ENCODE peak calls at places on chromosomes 3 and 15, in nine cellular contexts. M, W, P, Y, A, V, G, K and D are unnamed samples.

GRCh38 chr3:89340431-89340830 is 233.0 kb downstream of the EPHA3 start:
- DNase-seq in G (no peak), K (no peak), W (no peak), M (no peak), V (no peak), P (no peak), A (no peak), Y (no peak), D (no peak)

GRCh38 chr15:79475312-79475711 is 43.2 kb downstream of the MINAR1 start:
- DNase-seq in A (no peak), W (no peak), K (no peak), Y (no peak), P (no peak), M (no peak), G (no peak), V (no peak), D (peak; percentile 6)

GRCh38 chr3:189849262-189849661 is 218.1 kb downstream of the TP63 start:
- DNase-seq in P (no peak), Y (no peak), K (no peak), W (no peak), A (no peak), V (no peak), M (no peak), G (peak; percentile 18), D (no peak)

GRCh38 chr3:37991109-37991508 is 523 bp downstream of the VILL start:
- DNase-seq in W (no peak), G (no peak), A (no peak), P (no peak), M (no peak), Y (no peak), K (no peak), V (no peak), D (no peak)

GRCh38 chr15:48577495-48577894 is 68.0 kb downstream of the FBN1 start:
- DNase-seq in G (peak; percentile 59), Y (no peak), V (no peak), M (no peak), K (no peak), W (no peak), A (no peak), P (no peak), D (peak; percentile 36)

GRCh38 chr3:13528217-13528801 is 20.6 kb upstream of the FBLN2 start:
- DNase-seq in P (no peak), Y (no peak), M (no peak), K (peak; percentile 54), G (no peak), W (no peak), A (peak; percentile 96), V (no peak), D (no peak)

GRCh38 chr3:137012097-137012501 is 54.3 kb downstream of the IL20RB start:
- DNase-seq in K (no peak), P (no peak), Y (no peak), A (peak; percentile 37), M (no peak), G (peak; percentile 44), V (no peak), W (no peak), D (no peak)

GRCh38 chr3:38137615-38138346 is 680 bp upstream of the MYD88 start:
- DNase-seq in G (no peak), W (peak; percentile 25), M (peak; percentile 53), P (no peak), A (peak; percentile 72), K (peak; percentile 68), Y (peak; percentile 32), V (peak; percentile 41), D (no peak)

GRCh38 chr3:156973954-156974353 is 147.8 kb downstream of the LEKR1 start:
- DNase-seq in K (no peak), M (no peak), V (no peak), A (no peak), Y (no peak), P (no peak), G (no peak), W (no peak), D (peak; percentile 18)

GRCh38 chr3:49213541-49213943 is 42.1 kb downstream of the KLHDC8B start:
- DNase-seq in A (peak; percentile 19), G (no peak), V (no peak), K (no peak), Y (no peak), M (no peak), P (no peak), W (no peak), D (no peak)

GRCh38 chr15:72968531-72968922 is 83.7 kb upstream of the NEO1 start:
- DNase-seq in A (peak; percentile 28), W (no peak), Y (peak; percentile 25), K (peak; percentile 46), G (peak; percentile 48), P (no peak), M (no peak), V (no peak), D (no peak)

GRCh38 chr3:145721815-145722214 is 439.2 kb downstream of the PLOD2 start:
- DNase-seq in W (no peak), P (no peak), Y (no peak), G (no peak), M (no peak), K (no peak), V (no peak), A (peak; percentile 6), D (no peak)

DNA sequence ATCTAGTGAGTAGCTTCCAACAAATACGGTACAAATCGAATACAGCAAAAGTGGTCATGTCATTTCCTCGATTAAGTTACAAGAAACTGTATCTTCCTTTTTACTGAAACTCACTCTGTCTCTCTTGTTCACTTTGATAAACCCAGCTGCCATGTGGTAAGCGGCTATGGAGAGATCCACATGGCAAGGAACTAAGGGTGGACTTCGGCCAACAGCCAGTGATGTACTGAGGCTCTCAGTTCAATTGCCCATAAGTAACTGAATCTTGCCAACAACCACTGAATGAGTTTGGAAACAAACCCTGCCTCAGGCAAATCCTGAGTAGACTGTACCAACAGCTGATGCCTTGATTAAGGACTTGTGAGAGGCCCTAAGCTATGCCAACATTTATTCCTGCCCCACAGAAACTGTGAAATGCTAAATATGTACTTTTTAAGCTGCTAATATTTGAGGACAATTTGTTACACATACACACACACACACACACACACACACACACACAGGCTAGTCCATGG is 433.5 kb downstream of the PLOD2 start:
- DNase-seq in A (no peak), M (no peak), W (no peak), V (no peak), Y (no peak), K (no peak), P (no peak), G (no peak), D (no peak)
- H3K27ac ChIP-seq in A (no peak overlapping the region), M (no peak overlapping the region), W (no peak overlapping the region), V (no peak overlapping the region), Y (no peak overlapping the region), K (no peak overlapping the region), P (no peak overlapping the region), G (no peak overlapping the region), D (no peak overlapping the region)

GRCh38 chr15:63402498-63403253 is 21.0 kb upstream of the CA12 start:
- DNase-seq in K (peak; percentile 68), A (peak; percentile 61), V (peak; percentile 50), M (no peak), G (peak; percentile 24), Y (peak; percentile 18), W (peak; percentile 46), P (no peak), D (no peak)
- H3K27ac ChIP-seq in K (no peak overlapping the region), A (no peak overlapping the region), V (no peak overlapping the region), M (no peak overlapping the region), G (no peak overlapping the region), Y (no peak overlapping the region), W (no peak overlapping the region), P (no peak overlapping the region), D (no peak overlapping the region)

GRCh38 chr15:67082007-67082536 is 16.7 kb downstream of the SMAD3 start:
- DNase-seq in M (peak; percentile 60), K (no peak), Y (no peak), P (no peak), A (peak; percentile 86), W (peak; percentile 82), V (peak; percentile 77), G (no peak), D (no peak)

GRCh38 chr15:67079361-67079760 is 14.0 kb downstream of the SMAD3 start:
- DNase-seq in V (no peak), A (no peak), G (no peak), Y (no peak), W (no peak), K (no peak), M (no peak), P (no peak), D (no peak)

GRCh38 chr15:67083135-67083766 is 17.8 kb downstream of the SMAD3 start:
- DNase-seq in P (no peak), A (no peak), M (no peak), V (peak; percentile 62), K (no peak), W (no peak), Y (no peak), G (no peak), D (no peak)

GRCh38 chr15:67080118-67080899 is 14.9 kb downstream of the SMAD3 start:
- DNase-seq in P (no peak), K (no peak), M (peak; percentile 72), Y (peak; percentile 57), W (no peak), V (no peak), G (no peak), A (no peak), D (no peak)

DNA sequence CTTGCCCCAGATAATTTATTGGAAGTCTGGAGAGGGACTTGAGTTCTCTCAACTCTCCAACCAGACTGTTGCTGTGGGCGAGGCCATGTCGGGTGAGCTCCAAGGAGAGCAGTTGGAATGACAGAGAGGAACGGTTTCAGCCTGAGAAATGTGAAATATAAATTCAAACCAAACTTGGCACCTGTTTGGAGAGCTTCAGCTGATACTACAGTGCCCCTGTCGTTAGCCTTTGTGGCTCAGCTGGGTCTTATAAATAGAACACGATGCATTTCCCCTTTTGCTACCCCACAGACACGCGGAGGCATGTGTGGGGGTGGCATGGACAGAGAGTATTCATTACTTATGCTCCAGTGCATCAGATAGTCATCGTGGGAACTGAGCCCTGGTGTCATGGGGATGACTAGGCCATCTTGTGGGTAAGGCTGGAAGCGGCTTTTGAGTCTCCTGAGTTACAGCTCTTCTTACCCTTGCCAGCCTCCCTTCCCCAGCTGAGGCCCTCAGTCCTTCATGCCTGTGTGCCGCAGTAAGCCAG is 15.6 kb downstream of the SMAD3 start:
- DNase-seq in V (peak; percentile 98), G (peak; percentile 76), Y (peak; percentile 55), P (no peak), K (peak; percentile 96), M (peak; percentile 79), A (no peak), W (no peak), D (no peak)
- H3K27ac ChIP-seq in V (peak overlapping the region; percentile 99), G (peak overlapping the region; percentile 77), Y (peak overlapping the region; percentile 76), P (no peak overlapping the region), K (peak overlapping the region; percentile 70), M (peak overlapping the region; percentile 51), A (no peak overlapping the region), W (peak overlapping the region; percentile 88), D (peak overlapping the region; percentile 13)

GRCh38 chr3:83890763-83891135 is 1068.0 kb upstream of the CADM2 start:
- DNase-seq in K (no peak), W (no peak), A (no peak), V (no peak), P (no peak), M (no peak), G (no peak), Y (no peak), D (no peak)
- H3K27ac ChIP-seq in K (no peak overlapping the region), W (no peak overlapping the region), A (no peak overlapping the region), V (no peak overlapping the region), P (no peak overlapping the region), M (no peak overlapping the region), G (no peak overlapping the region), Y (no peak overlapping the region), D (peak overlapping the region; percentile 45)

GRCh38 chr15:70772402-70772801 is 9.0 kb upstream of the UACA start:
- DNase-seq in G (no peak), P (no peak), W (no peak), K (no peak), V (no peak), A (no peak), Y (no peak), M (no peak), D (no peak)
- H3K27ac ChIP-seq in G (no peak overlapping the region), P (no peak overlapping the region), W (no peak overlapping the region), K (no peak overlapping the region), V (no peak overlapping the region), A (no peak overlapping the region), Y (no peak overlapping the region), M (no peak overlapping the region), D (no peak overlapping the region)